ENCODE peak calls at places on chromosomes 7 and 10, in seven cellular contexts. U is sigmoid colon, K is IMR-90, H is testis, R is body of pancreas, S is ovary, O is spleen. F is an unnamed sample.
A peak's percentile ranks its signal among the peaks of the same experiment; 100 is the strongest.

GRCh38 chr10:63675171-63675570 is 154.0 kb downstream of the REEP3 start:
- DNase-seq in U (no peak), K (peak; percentile 62), H (peak; percentile 28), R (no peak), S (no peak), O (no peak), F (no peak)

GRCh38 chr10:24435374-24435773 is 226.4 kb downstream of the KIAA1217 start:
- DNase-seq in U (no peak), K (peak; percentile 85), H (no peak), R (no peak), S (no peak), O (no peak), F (no peak)

GRCh38 chr10:114645729-114646128 is 12.3 kb downstream of the ABLIM1 start:
- DNase-seq in U (no peak), K (no peak), H (no peak), R (no peak), S (no peak), O (no peak), F (no peak)

GRCh38 chr7:148954766-148955165 is 70.7 kb upstream of the EZH2 start:
- DNase-seq in U (no peak), K (no peak), H (no peak), R (no peak), S (no peak), O (no peak), F (no peak)

GRCh38 chr10:80515941-80516340 is 21.8 kb upstream of the SH2D4B start:
- DNase-seq in U (peak; percentile 62), K (no peak), H (no peak), R (no peak), S (no peak), O (peak; percentile 60), F (no peak)

GRCh38 chr10:118543714-118544400 is 51.6 kb downstream of the PRLHR start:
- DNase-seq in U (no peak), K (peak; percentile 5), H (peak; percentile 66), R (peak; percentile 72), S (no peak), O (no peak), F (no peak)

GRCh38 chr10:14844948-14845347 is 6.8 kb downstream of the HSPA14 start:
- DNase-seq in U (no peak), K (no peak), H (no peak), R (no peak), S (no peak), O (no peak), F (no peak)

GRCh38 chr7:159126496-159127345 is 17.9 kb downstream of the VIPR2 start:
- DNase-seq in U (peak; percentile 58), K (no peak), H (no peak), R (no peak), S (no peak), O (peak; percentile 38), F (no peak)

GRCh38 chr7:69091476-69091875 is 506.8 kb upstream of the AUTS2 start:
- DNase-seq in U (no peak), K (no peak), H (no peak), R (no peak), S (no peak), O (no peak), F (no peak)

GRCh38 chr7:4015371-4015770 is 666.7 kb upstream of the FOXK1 start:
- DNase-seq in U (no peak), K (no peak), H (no peak), R (no peak), S (no peak), O (no peak), F (no peak)

GRCh38 chr10:121927361-121927840 is 430 bp downstream of the ATE1 start:
- DNase-seq in U (peak; percentile 79), K (peak; percentile 43), H (peak; percentile 66), R (peak; percentile 68), S (peak; percentile 60), O (no peak), F (peak; percentile 29)

GRCh38 chr7:87581723-87582122 is 19.0 kb downstream of the ABCB1 start:
- DNase-seq in U (no peak), K (no peak), H (no peak), R (no peak), S (no peak), O (no peak), F (no peak)

GRCh38 chr10:96890580-96890979 is 58.5 kb downstream of the LCOR start:
- DNase-seq in U (no peak), K (no peak), H (no peak), R (no peak), S (no peak), O (no peak), F (no peak)

GRCh38 chr10:96890172-96890513 is 58.0 kb downstream of the LCOR start:
- DNase-seq in U (no peak), K (no peak), H (no peak), R (peak; percentile 31), S (no peak), O (no peak), F (no peak)

GRCh38 chr10:96889415-96890171 is 57.5 kb downstream of the LCOR start:
- DNase-seq in U (no peak), K (no peak), H (no peak), R (peak; percentile 66), S (no peak), O (no peak), F (no peak)

GRCh38 chr10:96895662-96896424 is 63.7 kb downstream of the LCOR start:
- DNase-seq in U (no peak), K (no peak), H (no peak), R (no peak), S (no peak), O (no peak), F (no peak)

GRCh38 chr10:96891840-96892239 is 59.7 kb downstream of the LCOR start:
- DNase-seq in U (no peak), K (no peak), H (no peak), R (no peak), S (no peak), O (no peak), F (no peak)
- H3K36me3 ChIP-seq in U (no peaks in the 10 kb centered on the region), K (peaks cover under 1% of the 10 kb centered on the region), H (no peaks in the 10 kb centered on the region), R (no peaks in the 10 kb centered on the region), S (no peaks in the 10 kb centered on the region), O (no peaks in the 10 kb centered on the region), F (no peaks in the 10 kb centered on the region)

GRCh38 chr10:50503661-50504320 is 120.0 kb downstream of the SGMS1 start:
- DNase-seq in U (no peak), K (no peak), H (no peak), R (no peak), S (no peak), O (no peak), F (no peak)

GRCh38 chr10:50510517-50511473 is 113.0 kb downstream of the SGMS1 start:
- DNase-seq in U (no peak), K (no peak), H (no peak), R (no peak), S (no peak), O (no peak), F (no peak)

GRCh38 chr10:50504389-50504788 is 119.4 kb downstream of the SGMS1 start:
- DNase-seq in U (no peak), K (no peak), H (no peak), R (no peak), S (no peak), O (no peak), F (no peak)

GRCh38 chr10:50508315-50509051 is 115.3 kb downstream of the SGMS1 start:
- DNase-seq in U (no peak), K (no peak), H (no peak), R (peak; percentile 15), S (no peak), O (no peak), F (no peak)

DNA sequence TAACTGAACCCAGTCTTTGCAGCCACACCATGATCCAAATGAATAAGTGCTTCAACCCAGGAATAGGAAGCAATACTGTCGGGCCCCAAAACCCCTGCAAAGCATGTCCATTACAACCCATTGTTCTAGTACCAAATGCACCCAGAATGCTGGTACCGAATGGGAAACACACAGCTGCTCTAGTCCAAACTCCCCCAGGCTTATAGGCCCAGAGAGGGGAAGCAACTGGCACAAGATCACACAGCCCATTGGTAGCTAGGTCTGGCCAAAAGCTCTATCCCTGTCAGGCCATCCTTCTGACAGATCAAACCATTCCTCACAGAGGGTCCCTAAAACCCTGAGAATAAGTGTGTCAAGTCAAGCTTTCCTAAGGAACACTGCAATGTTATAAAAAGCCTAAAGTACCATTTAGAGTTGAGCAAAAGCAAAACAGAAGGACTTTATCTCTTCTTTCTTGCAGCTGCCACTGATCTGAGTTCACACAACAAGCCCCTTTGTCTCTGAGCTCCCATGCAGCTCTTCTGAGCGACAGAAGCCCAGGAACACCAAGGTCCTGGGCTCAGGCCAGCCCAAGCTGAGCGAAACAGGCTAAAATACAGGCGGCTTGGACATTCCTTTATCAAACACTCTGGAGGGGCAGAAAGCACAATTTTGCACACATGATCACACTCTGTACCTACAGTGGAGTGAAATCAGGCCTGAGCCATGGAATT is 116.7 kb downstream of the SGMS1 start:
- DNase-seq in U (no peak), K (no peak), H (peak; percentile 85), R (peak; percentile 60), S (no peak), O (no peak), F (no peak)
- H3K27ac ChIP-seq in U (peak overlapping the region; percentile 43), K (no peak overlapping the region), H (peak overlapping the region; percentile 71), R (peak overlapping the region; percentile 58), S (no peak overlapping the region), O (no peak overlapping the region), F (no peak overlapping the region)

GRCh38 chr7:73834626-73835191 is 3.9 kb downstream of the CLDN4 start:
- DNase-seq in U (no peak), K (no peak), H (no peak), R (no peak), S (no peak), O (no peak), F (no peak)
- TF ChIP-seq POLR2A in U (no peak), K (no peak), H (no peak), R (peak; percentile 37), S (no peak), O (no peak), F (no peak)

GRCh38 chr7:118306771-118307170 is 82.3 kb downstream of the ANKRD7 start:
- DNase-seq in U (no peak), K (no peak), H (peak; percentile 21), R (no peak), S (no peak), O (no peak), F (no peak)

GRCh38 chr7:118312051-118312450 is 87.5 kb downstream of the ANKRD7 start:
- DNase-seq in U (no peak), K (no peak), H (no peak), R (no peak), S (no peak), O (no peak), F (no peak)

GRCh38 chr7:118305686-118306085 is 81.2 kb downstream of the ANKRD7 start:
- DNase-seq in U (no peak), K (no peak), H (no peak), R (no peak), S (no peak), O (no peak), F (no peak)

GRCh38 chr7:118312966-118313365 is 88.5 kb downstream of the ANKRD7 start:
- DNase-seq in U (no peak), K (no peak), H (no peak), R (no peak), S (no peak), O (no peak), F (no peak)

DNA sequence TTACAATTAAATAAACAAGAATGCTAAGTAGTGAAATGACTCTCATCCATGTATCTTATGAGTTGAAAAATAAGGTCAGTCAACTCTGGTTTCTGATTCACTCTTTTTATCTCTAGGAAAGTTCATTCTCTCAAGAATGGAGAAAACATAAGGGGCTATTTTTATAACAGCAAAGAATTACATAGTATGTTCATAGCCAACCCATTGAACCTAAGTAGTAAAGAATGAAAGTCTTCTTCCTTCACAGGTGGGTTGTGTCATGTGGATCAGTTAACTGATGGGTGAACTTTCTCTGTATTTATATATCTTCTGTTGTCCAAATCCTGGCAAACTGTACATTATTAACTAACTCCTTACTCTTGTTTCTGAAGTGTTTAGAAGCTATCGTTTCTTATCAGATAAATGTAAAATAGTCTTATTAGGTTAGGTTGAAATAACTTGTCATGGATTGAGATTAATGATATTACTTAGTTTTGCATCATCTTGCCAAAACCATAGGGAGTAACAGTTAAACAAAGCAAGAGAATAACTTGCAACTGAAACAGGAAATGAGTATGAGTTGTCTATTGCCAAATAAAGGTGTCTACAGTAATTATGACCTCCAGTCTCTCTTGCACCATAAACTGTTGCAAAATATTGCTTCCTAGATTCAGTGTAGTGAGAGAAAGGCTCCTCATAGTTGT is 86.8 kb downstream of the ANKRD7 start:
- DNase-seq in U (no peak), K (no peak), H (no peak), R (no peak), S (no peak), O (no peak), F (no peak)
- H3K36me3 ChIP-seq in U (no peaks in the 10 kb centered on the region), K (no peaks in the 10 kb centered on the region), H (no peaks in the 10 kb centered on the region), R (no peaks in the 10 kb centered on the region), S (no peaks in the 10 kb centered on the region), O (no peaks in the 10 kb centered on the region), F (no peaks in the 10 kb centered on the region)

F was measured in gastrocnemius medialis.